ENCODE peak calls at places on chromosomes 7 and 10, in five cellular contexts. N, K, A, H and C are unnamed samples.

GRCh38 chr10:57535306-57535705 is 732.4 kb downstream of the IPMK start:
- DNase-seq in N (no peak), K (no peak), A (no peak), H (no peak), C (no peak)

GRCh38 chr10:80477813-80478212 is 23.7 kb downstream of the TSPAN14 start:
- DNase-seq in N (no peak), K (no peak), A (no peak), H (no peak), C (no peak)

GRCh38 chr7:17062433-17063383 is 180.9 kb upstream of the AGR3 start:
- DNase-seq in N (no peak), K (no peak), A (no peak), H (no peak), C (no peak)

GRCh38 chr7:151552352-151553028 is 32.8 kb upstream of the RHEB start:
- DNase-seq in N (no peak), K (no peak), A (no peak), H (no peak), C (no peak)

GRCh38 chr10:92068900-92069299 is 145.3 kb downstream of the BTAF1 start:
- DNase-seq in N (no peak), K (no peak), A (no peak), H (no peak), C (no peak)

GRCh38 chr10:21689881-21690280 is 155.8 kb downstream of the MLLT10 start:
- DNase-seq in N (no peak), K (no peak), A (no peak), H (no peak), C (no peak)

GRCh38 chr10:61897671-61898434 is 3.6 kb upstream of the ARID5B start:
- DNase-seq in N (no peak), K (peak; percentile 50), A (peak; percentile 80), H (no peak), C (no peak)

GRCh38 chr7:42077276-42078135 is 159.5 kb downstream of the GLI3 start:
- DNase-seq in N (no peak), K (no peak), A (no peak), H (no peak), C (no peak)

GRCh38 chr10:110651044-110651958 is 7.2 kb downstream of the RBM20 start:
- DNase-seq in N (peak; percentile 42), K (no peak), A (no peak), H (no peak), C (peak; percentile 84)

GRCh38 chr10:110993024-110993693 is 73.8 kb downstream of the SHOC2 start:
- DNase-seq in N (peak; percentile 59), K (no peak), A (no peak), H (no peak), C (no peak)

GRCh38 chr7:107938448-107939250 is 47.7 kb downstream of the DLD start:
- DNase-seq in N (no peak), K (no peak), A (peak; percentile 72), H (no peak), C (no peak)

GRCh38 chr10:4240641-4241197 is 455.7 kb upstream of the KLF6 start:
- DNase-seq in N (peak; percentile 84), K (no peak), A (no peak), H (no peak), C (no peak)